ENCODE peak calls at places on chromosome 3, in four cellular contexts. One of them, this sample, is unnamed.

GRCh38 chr3:52809821-52810377 is 15.3 kb downstream of the ITIH3 start:
- DNase-seq in H9: no peak
- DNase-seq in IMR-90: no peak
- DNase-seq in mesendoderm: no peak
- DNase-seq in this sample: no peak

GRCh38 chr3:73926360-73927202 is 301.8 kb upstream of the PDZRN3 start:
- DNase-seq in IMR-90: no peak
- DNase-seq in mesendoderm: no peak
- DNase-seq in H9: peak
- DNase-seq in this sample: no peak

GRCh38 chr3:194315965-194316361 is 35.2 kb downstream of the CPN2 start:
- DNase-seq in H9: no peak
- DNase-seq in mesendoderm: no peak
- DNase-seq in IMR-90: no peak
- DNase-seq in this sample: no peak

GRCh38 chr3:160806094-160806493 is 50.1 kb downstream of the PPM1L start:
- DNase-seq in mesendoderm: no peak
- DNase-seq in IMR-90: no peak
- DNase-seq in H9: no peak
- DNase-seq in this sample: no peak

GRCh38 chr3:126654571-126655393 is at the start of gene TXNRD3:
- DNase-seq in IMR-90: peak
- DNase-seq in mesendoderm: peak
- DNase-seq in H9: peak
- DNase-seq in this sample: peak

GRCh38 chr3:146896711-146897110 is 291.6 kb upstream of the PLSCR5 start:
- DNase-seq in H9: no peak
- DNase-seq in mesendoderm: peak
- DNase-seq in IMR-90: no peak
- DNase-seq in this sample: no peak

GRCh38 chr3:111723293-111723963 is 128.3 kb upstream of the ZBED2 start:
- DNase-seq in H9: no peak
- DNase-seq in mesendoderm: no peak
- DNase-seq in IMR-90: peak
- DNase-seq in this sample: no peak

GRCh38 chr3:141262306-141262705 is 30.7 kb downstream of the PXYLP1 start:
- DNase-seq in H9: no peak
- DNase-seq in mesendoderm: no peak
- DNase-seq in IMR-90: peak
- DNase-seq in this sample: no peak

GRCh38 chr3:7293286-7293685 is 432.4 kb downstream of the GRM7 start:
- DNase-seq in H9: no peak
- DNase-seq in IMR-90: no peak
- DNase-seq in mesendoderm: no peak
- DNase-seq in this sample: no peak

GRCh38 chr3:19937459-19938362 is 3.7 kb upstream of the EFHB start:
- DNase-seq in H9: no peak
- DNase-seq in IMR-90: peak
- DNase-seq in mesendoderm: peak
- DNase-seq in this sample: no peak

GRCh38 chr3:193897288-193897687 is 238.7 kb upstream of the HES1 start:
- DNase-seq in mesendoderm: no peak
- DNase-seq in H9: no peak
- DNase-seq in IMR-90: no peak
- DNase-seq in this sample: no peak

GRCh38 chr3:180421221-180421620 is 180.7 kb upstream of the TTC14 start:
- DNase-seq in H9: no peak
- DNase-seq in mesendoderm: peak
- DNase-seq in IMR-90: peak
- DNase-seq in this sample: no peak

GRCh38 chr3:126773783-126774182 is 69.7 kb downstream of the CHCHD6 start:
- DNase-seq in H9: no peak
- DNase-seq in IMR-90: peak
- DNase-seq in mesendoderm: no peak
- DNase-seq in this sample: no peak

GRCh38 chr3:30231277-30232141 is 374.9 kb upstream of the TGFBR2 start:
- DNase-seq in IMR-90: peak
- DNase-seq in mesendoderm: peak
- DNase-seq in H9: no peak
- DNase-seq in this sample: no peak

GRCh38 chr3:97979610-97980009 is 7.4 kb upstream of the RIOX2 start:
- DNase-seq in mesendoderm: peak
- DNase-seq in IMR-90: no peak
- DNase-seq in H9: peak
- DNase-seq in this sample: no peak

GRCh38 chr3:140223631-140224030 is 288.6 kb downstream of the CLSTN2 start:
- DNase-seq in IMR-90: no peak
- DNase-seq in H9: no peak
- DNase-seq in mesendoderm: no peak
- DNase-seq in this sample: no peak

GRCh38 chr3:36244728-36245127 is 135.6 kb upstream of the STAC start:
- DNase-seq in mesendoderm: peak
- DNase-seq in H9: no peak
- DNase-seq in IMR-90: no peak
- DNase-seq in this sample: no peak

GRCh38 chr3:120420855-120421570 is 29.8 kb downstream of the FSTL1 start:
- DNase-seq in IMR-90: peak
- DNase-seq in mesendoderm: peak
- DNase-seq in H9: no peak
- DNase-seq in this sample: no peak

GRCh38 chr3:94525039-94525438 is 462.2 kb downstream of the NSUN3 start:
- DNase-seq in H9: peak
- DNase-seq in IMR-90: peak
- DNase-seq in mesendoderm: peak
- DNase-seq in this sample: no peak

GRCh38 chr3:143697975-143698374 is 150.3 kb downstream of the SLC9A9 start:
- DNase-seq in mesendoderm: peak
- DNase-seq in H9: no peak
- DNase-seq in IMR-90: no peak
- DNase-seq in this sample: no peak

GRCh38 chr3:194536883-194537637 is 50.3 kb upstream of the ATP13A3 start:
- DNase-seq in mesendoderm: no peak
- DNase-seq in H9: no peak
- DNase-seq in IMR-90: peak
- DNase-seq in this sample: no peak

GRCh38 chr3:101940521-101940992 is 91.2 kb downstream of the NFKBIZ start:
- DNase-seq in H9: peak
- DNase-seq in mesendoderm: peak
- DNase-seq in IMR-90: peak
- DNase-seq in this sample: no peak

GRCh38 chr3:131708216-131708615 is 205.4 kb upstream of the MRPL3 start:
- DNase-seq in H9: no peak
- DNase-seq in mesendoderm: no peak
- DNase-seq in IMR-90: no peak
- DNase-seq in this sample: no peak

GRCh38 chr3:123818324-123818920 is 65.7 kb downstream of the MYLK start:
- DNase-seq in mesendoderm: no peak
- DNase-seq in H9: no peak
- DNase-seq in IMR-90: peak
- DNase-seq in this sample: no peak

GRCh38 chr3:61894988-61895935 is 333.9 kb downstream of the PTPRG start:
- DNase-seq in IMR-90: peak
- DNase-seq in mesendoderm: peak
- DNase-seq in H9: peak
- DNase-seq in this sample: no peak

GRCh38 chr3:127734754-127735473 is 62.2 kb downstream of the ABTB1 start:
- DNase-seq in H9: no peak
- DNase-seq in mesendoderm: peak
- DNase-seq in IMR-90: peak
- DNase-seq in this sample: no peak

GRCh38 chr3:71847794-71848193 is 62.8 kb upstream of the PROK2 start:
- DNase-seq in H9: no peak
- DNase-seq in IMR-90: no peak
- DNase-seq in mesendoderm: no peak
- DNase-seq in this sample: no peak

GRCh38 chr3:114418724-114419543 is 125.1 kb downstream of the TIGIT start:
- DNase-seq in H9: no peak
- DNase-seq in mesendoderm: peak
- DNase-seq in IMR-90: peak
- DNase-seq in this sample: no peak

GRCh38 chr3:189680723-189681122 is 49.5 kb downstream of the TP63 start:
- DNase-seq in H9: no peak
- DNase-seq in IMR-90: no peak
- DNase-seq in mesendoderm: no peak
- DNase-seq in this sample: no peak
- H3K56ac ChIP-seq in H9: no peak
- H3K56ac ChIP-seq in IMR-90: no peak
- H3K56ac ChIP-seq in mesendoderm: no peak
- H3K56ac ChIP-seq in this sample: no peak

DNA sequence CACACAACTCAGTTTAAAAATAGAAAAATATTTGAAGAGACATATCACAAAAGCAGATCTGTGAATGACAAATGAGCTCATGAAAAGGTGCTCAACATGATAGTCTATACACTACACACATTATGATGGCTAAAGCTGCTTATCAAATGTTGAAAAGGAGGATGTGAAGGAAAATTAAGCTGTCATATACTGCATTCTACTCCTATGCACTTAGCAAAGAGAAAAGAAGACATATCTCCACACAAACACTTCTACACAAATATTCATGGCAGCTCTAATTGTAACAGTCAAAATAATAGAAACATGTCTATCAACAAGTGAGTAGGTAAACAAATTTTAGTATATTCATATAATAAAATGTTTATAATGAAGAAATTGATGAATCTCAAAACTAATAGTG is 540.5 kb downstream of the PLOD2 start:
- DNase-seq in IMR-90: no peak
- DNase-seq in mesendoderm: no peak
- DNase-seq in H9: no peak
- DNase-seq in this sample: no peak
- H3K56ac ChIP-seq in IMR-90: no peak
- H3K56ac ChIP-seq in mesendoderm: no peak
- H3K56ac ChIP-seq in H9: no peak
- H3K56ac ChIP-seq in this sample: no peak

GRCh38 chr3:99901200-99901926 is 83.7 kb downstream of the CMSS1 start:
- DNase-seq in H9: no peak
- DNase-seq in mesendoderm: no peak
- DNase-seq in IMR-90: peak
- DNase-seq in this sample: no peak
- H3K56ac ChIP-seq in H9: no peak
- H3K56ac ChIP-seq in mesendoderm: no peak
- H3K56ac ChIP-seq in IMR-90: peak
- H3K56ac ChIP-seq in this sample: no peak

DNA sequence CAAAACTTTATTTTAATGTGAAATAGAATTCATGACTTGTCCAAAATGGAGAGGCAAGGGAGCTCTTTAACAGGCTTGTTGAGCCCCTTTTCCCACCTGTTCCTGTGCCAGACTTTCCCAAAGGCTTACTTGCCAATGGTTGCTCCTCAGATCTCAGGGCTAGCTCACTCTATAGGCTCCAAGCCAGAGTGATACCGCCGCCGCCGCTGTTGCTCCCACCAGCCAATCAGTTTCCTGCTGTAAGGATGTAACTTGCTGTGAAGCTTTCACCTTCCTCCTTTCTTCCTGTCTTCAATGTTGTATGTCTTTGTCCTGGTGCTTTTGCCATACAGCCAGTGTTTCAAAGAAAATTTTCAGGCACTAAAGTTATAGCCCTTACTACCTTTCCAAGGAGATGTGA is 41.3 kb upstream of the RBM5 start:
- DNase-seq in H9: no peak
- DNase-seq in IMR-90: no peak
- DNase-seq in mesendoderm: no peak
- DNase-seq in this sample: no peak
- H3K56ac ChIP-seq in H9: no peak
- H3K56ac ChIP-seq in IMR-90: no peak
- H3K56ac ChIP-seq in mesendoderm: no peak
- H3K56ac ChIP-seq in this sample: no peak